ENCODE peak calls at places on chromosomes 12 and 14, in seven cellular contexts. G, N, F, Z, D, H and V are unnamed samples.

GRCh38 chr12:3698218-3698974 is 54.5 kb downstream of the CRACR2A start:
- DNase-seq in G (no peak), N (no peak), F (peak), Z (no peak), D (no peak), H (no peak), V (no peak)

GRCh38 chr12:104805186-104805585 is 152.9 kb downstream of the SLC41A2 start:
- DNase-seq in G (no peak), N (no peak), F (no peak), Z (no peak), D (no peak), H (no peak), V (no peak)

GRCh38 chr12:19450362-19450761 is 11.1 kb downstream of the AEBP2 start:
- DNase-seq in G (no peak), N (no peak), F (no peak), Z (no peak), D (no peak), H (no peak), V (no peak)

GRCh38 chr12:119710941-119711551 is 43.1 kb downstream of the PRKAB1 start:
- DNase-seq in G (no peak), N (no peak), F (no peak), Z (no peak), D (no peak), H (no peak), V (no peak)

GRCh38 chr12:25767613-25768012 is 190.9 kb upstream of the RASSF8 start:
- DNase-seq in G (no peak), N (no peak), F (no peak), Z (no peak), D (no peak), H (no peak), V (no peak)

GRCh38 chr14:54147285-54147684 is 190.7 kb upstream of the BMP4 start:
- DNase-seq in G (no peak), N (no peak), F (peak), Z (no peak), D (no peak), H (no peak), V (no peak)

GRCh38 chr12:3014641-3015040 is 55.4 kb downstream of the TEAD4 start:
- DNase-seq in G (no peak), N (no peak), F (no peak), Z (no peak), D (no peak), H (no peak), V (no peak)

GRCh38 chr12:45966486-45966885 is 23.9 kb downstream of the SCAF11 start:
- DNase-seq in G (no peak), N (no peak), F (peak), Z (no peak), D (no peak), H (no peak), V (no peak)

GRCh38 chr12:92342574-92342973 is 196.9 kb upstream of the BTG1 start:
- DNase-seq in G (no peak), N (no peak), F (no peak), Z (no peak), D (no peak), H (no peak), V (no peak)

GRCh38 chr14:73180385-73180805 is 44.1 kb downstream of the PSEN1 start:
- DNase-seq in G (no peak), N (no peak), F (peak), Z (no peak), D (no peak), H (no peak), V (peak)

GRCh38 chr12:51820721-51821422 is 27.6 kb downstream of the FIGNL2 start:
- DNase-seq in G (no peak), N (peak), F (peak), Z (peak), D (no peak), H (peak), V (peak)

GRCh38 chr12:51819851-51820720 is 28.4 kb downstream of the FIGNL2 start:
- DNase-seq in G (no peak), N (no peak), F (peak), Z (no peak), D (no peak), H (no peak), V (no peak)

GRCh38 chr12:51822261-51822616 is 26.3 kb downstream of the FIGNL2 start:
- DNase-seq in G (no peak), N (no peak), F (no peak), Z (peak), D (no peak), H (no peak), V (no peak)

GRCh38 chr12:51822956-51823355 is 25.6 kb downstream of the FIGNL2 start:
- DNase-seq in G (no peak), N (no peak), F (no peak), Z (no peak), D (no peak), H (no peak), V (no peak)

DNA sequence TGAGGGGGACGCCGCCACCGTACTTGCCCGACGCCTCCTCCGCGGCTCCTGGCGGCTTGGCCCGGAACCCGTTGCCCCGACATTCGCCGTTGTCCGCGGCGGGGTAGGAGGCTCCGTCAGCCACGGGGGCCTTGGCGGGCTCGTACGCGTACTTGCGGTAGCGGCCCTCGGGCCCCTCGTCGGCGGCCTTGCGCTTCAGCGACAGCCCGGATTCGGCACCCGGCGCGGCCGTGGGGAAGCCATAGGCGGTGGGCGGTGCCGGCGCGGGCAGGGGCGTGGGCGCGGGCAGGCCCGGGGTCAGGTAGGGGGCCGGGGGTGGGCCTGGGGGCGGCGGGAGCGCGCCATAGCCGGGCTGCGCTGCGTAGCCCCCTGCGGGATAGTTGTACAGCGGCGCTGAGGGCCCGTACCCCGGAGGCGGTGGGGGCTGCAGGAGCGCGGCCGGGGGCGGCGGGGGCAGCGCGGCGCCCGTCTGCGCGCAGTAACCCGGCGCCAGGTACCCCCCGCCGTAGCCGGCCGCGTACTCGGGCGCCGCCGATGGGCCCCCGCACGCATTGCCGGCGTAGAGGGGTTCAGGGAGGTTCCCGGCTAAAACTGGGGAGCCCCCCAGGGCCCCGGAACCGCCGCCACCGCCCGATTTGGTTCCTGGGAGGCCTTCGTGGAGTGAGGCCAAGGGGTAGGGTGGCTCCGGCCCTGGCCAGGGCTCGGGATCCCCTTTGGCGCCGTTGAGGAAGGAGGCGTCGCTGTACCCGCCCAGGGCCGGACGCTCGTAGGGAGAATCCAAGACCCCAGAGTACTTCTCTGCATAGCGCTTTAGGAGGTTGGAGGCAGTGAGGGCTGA is 26.9 kb downstream of the FIGNL2 start:
- DNase-seq in G (no peak), N (no peak), F (no peak), Z (peak), D (no peak), H (no peak), V (no peak)
- H3K27ac ChIP-seq in G (peak), N (peak), F (peak), Z (peak), D (peak), H (peak), V (no peak)

GRCh38 chr14:89027097-89027740 is 202.8 kb downstream of the TTC8 start:
- DNase-seq in G (no peak), N (peak), F (peak), Z (peak), D (peak), H (peak), V (no peak)
- H3K4me3 ChIP-seq in G (peak), N (peak), F (peak), Z (peak), D (peak), H (peak), V (peak)

GRCh38 chr14:103502877-103503276 is 19.8 kb downstream of the CKB start:
- DNase-seq in G (peak), N (no peak), F (no peak), Z (no peak), D (no peak), H (no peak), V (no peak)

GRCh38 chr14:103501921-103502669 is 20.5 kb downstream of the CKB start:
- DNase-seq in G (peak), N (no peak), F (no peak), Z (no peak), D (no peak), H (no peak), V (no peak)

GRCh38 chr14:103499709-103500108 is 22.9 kb downstream of the CKB start:
- DNase-seq in G (peak), N (no peak), F (no peak), Z (no peak), D (no peak), H (no peak), V (no peak)

GRCh38 chr14:103500148-103500990 is 22.3 kb downstream of the CKB start:
- DNase-seq in G (peak), N (peak), F (peak), Z (peak), D (no peak), H (peak), V (peak)

GRCh38 chr14:103501041-103501870 is 21.4 kb downstream of the CKB start:
- DNase-seq in G (peak), N (no peak), F (no peak), Z (no peak), D (no peak), H (no peak), V (no peak)
- H3K27ac ChIP-seq in G (no peak), N (no peak), F (no peak), Z (no peak), D (peak), H (no peak), V (no peak)

GRCh38 chr12:65868878-65869277 is 44.6 kb downstream of the HMGA2 start:
- DNase-seq in G (no peak), N (no peak), F (no peak), Z (no peak), D (no peak), H (no peak), V (no peak)
- H3K4me3 ChIP-seq in G (no peak), N (no peak), F (no peak), Z (no peak), D (no peak), H (no peak), V (no peak)

GRCh38 chr12:100796616-100797015 is 2.0 kb downstream of the ANO4 start:
- DNase-seq in G (no peak), N (no peak), F (no peak), Z (no peak), D (no peak), H (no peak), V (no peak)
- H3K27ac ChIP-seq in G (no peak), N (no peak), F (no peak), Z (no peak), D (no peak), H (no peak), V (no peak)

GRCh38 chr14:50620341-50620740 is 47.8 kb downstream of the SAV1 start:
- DNase-seq in G (no peak), N (no peak), F (no peak), Z (no peak), D (no peak), H (no peak), V (no peak)

GRCh38 chr14:50619569-50620141 is 48.5 kb downstream of the SAV1 start:
- DNase-seq in G (no peak), N (no peak), F (peak), Z (no peak), D (no peak), H (no peak), V (no peak)

GRCh38 chr14:50624447-50624846 is 43.7 kb downstream of the SAV1 start:
- DNase-seq in G (no peak), N (no peak), F (no peak), Z (no peak), D (no peak), H (no peak), V (no peak)

GRCh38 chr14:50622978-50623377 is 45.1 kb downstream of the SAV1 start:
- DNase-seq in G (no peak), N (no peak), F (no peak), Z (no peak), D (no peak), H (no peak), V (no peak)
- H3K4me3 ChIP-seq in G (no peak), N (no peak), F (no peak), Z (no peak), D (no peak), H (no peak), V (no peak)

DNA sequence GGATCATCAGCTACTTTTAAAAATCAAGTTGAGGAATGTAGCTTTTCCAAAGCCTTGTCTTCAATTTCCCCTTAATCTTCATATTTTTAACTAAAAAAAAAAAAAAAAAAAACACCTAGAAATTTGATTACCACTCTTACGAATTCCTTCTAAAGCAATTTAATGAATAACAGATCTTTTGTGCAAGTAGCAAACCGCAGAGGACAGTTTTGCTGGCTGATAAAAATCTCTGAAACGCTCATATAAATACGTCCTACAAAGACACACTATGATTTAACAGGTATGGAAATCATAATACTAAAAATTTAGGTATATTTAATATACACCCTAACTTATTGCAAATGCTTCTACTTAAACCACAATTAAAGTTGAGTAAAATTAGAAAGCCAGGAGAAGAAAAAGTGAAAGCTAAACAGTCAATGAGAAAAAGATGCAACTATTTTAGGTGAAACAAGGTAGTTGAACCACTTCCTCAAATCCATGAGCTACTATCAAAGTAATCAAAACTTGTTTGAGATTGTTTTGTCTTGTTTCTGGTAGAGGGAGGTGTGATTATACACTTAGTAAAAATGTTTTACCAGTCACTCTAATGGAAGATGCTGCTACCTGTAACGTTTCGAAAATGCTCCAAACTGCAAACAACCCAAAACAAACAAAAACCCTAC is 2.3 kb downstream of the PAWR start:
- DNase-seq in G (no peak), N (no peak), F (no peak), Z (no peak), D (no peak), H (no peak), V (no peak)
- H3K27ac ChIP-seq in G (peak), N (no peak), F (peak), Z (no peak), D (peak), H (no peak), V (peak)

GRCh38 chr12:53998900-53999236 is 1.1 kb upstream of the HOXC9 start:
- DNase-seq in G (no peak), N (no peak), F (no peak), Z (no peak), D (no peak), H (no peak), V (no peak)
- H3K4me3 ChIP-seq in G (peak), N (no peak), F (peak), Z (no peak), D (no peak), H (no peak), V (peak)